ENCODE peak calls at places on chromosome 16, in four cellular contexts. C, U, T and D are unnamed samples. For H3K4me1, the result is how much of the 10 kb centered on the place peaks cover.

GRCh38 chr16:89409161-89409711 is 81.1 kb downstream of the ANKRD11 start:
- DNase-seq in C (no peak), U (no peak), T (no peak), D (no peak)

GRCh38 chr16:46974352-46974751 is 878 bp upstream of the DNAJA2 start:
- DNase-seq in C (no peak), U (peak), T (no peak), D (peak)

GRCh38 chr16:75104836-75105235 is 11.7 kb downstream of the LDHD start:
- DNase-seq in C (no peak), U (no peak), T (no peak), D (no peak)

GRCh38 chr16:88769617-88770458 is 15.2 kb downstream of the PIEZO1 start:
- DNase-seq in C (no peak), U (no peak), T (no peak), D (peak)

GRCh38 chr16:63289834-63290460 is 1253.7 kb upstream of the CDH8 start:
- DNase-seq in C (no peak), U (peak), T (peak), D (peak)

GRCh38 chr16:7763111-7763510 is 430.5 kb downstream of the RBFOX1 start:
- DNase-seq in C (no peak), U (no peak), T (no peak), D (no peak)

GRCh38 chr16:86078121-86078600 is 179.2 kb downstream of the IRF8 start:
- DNase-seq in C (no peak), U (no peak), T (no peak), D (no peak)

GRCh38 chr16:50509521-50510341 is 38.5 kb upstream of the NKD1 start:
- DNase-seq in C (no peak), U (peak), T (no peak), D (no peak)

GRCh38 chr16:49700222-49700927 is 155.5 kb downstream of the ZNF423 start:
- DNase-seq in C (no peak), U (no peak), T (peak), D (no peak)

GRCh38 chr16:73033271-73033998 is 14.5 kb downstream of the ZFHX3 start:
- DNase-seq in C (no peak), U (no peak), T (no peak), D (no peak)

GRCh38 chr16:69324013-69324531 is 6.3 kb downstream of the PDF start:
- DNase-seq in C (no peak), U (no peak), T (no peak), D (no peak)
- H3K4me1 ChIP-seq in C (under half), U (half or more), T (under half), D (under half)

GRCh38 chr16:14087590-14088154 is 16.6 kb downstream of the MRTFB start:
- DNase-seq in C (no peak), U (no peak), T (no peak), D (no peak)
- H3K4me3 ChIP-seq in C (no peak), U (peak), T (no peak), D (no peak)

GRCh38 chr16:29154676-29155121 is 169.8 kb downstream of the LAT start:
- DNase-seq in C (no peak), U (no peak), T (no peak), D (no peak)
- H3K4me1 ChIP-seq in C (under half), U (half or more), T (under half), D (under half)

GRCh38 chr16:638836-639235 is 2.7 kb upstream of the METTL26 start:
- DNase-seq in C (no peak), U (no peak), T (no peak), D (no peak)
- H3K4me3 ChIP-seq in C (no peak), U (no peak), T (no peak), D (no peak)

DNA sequence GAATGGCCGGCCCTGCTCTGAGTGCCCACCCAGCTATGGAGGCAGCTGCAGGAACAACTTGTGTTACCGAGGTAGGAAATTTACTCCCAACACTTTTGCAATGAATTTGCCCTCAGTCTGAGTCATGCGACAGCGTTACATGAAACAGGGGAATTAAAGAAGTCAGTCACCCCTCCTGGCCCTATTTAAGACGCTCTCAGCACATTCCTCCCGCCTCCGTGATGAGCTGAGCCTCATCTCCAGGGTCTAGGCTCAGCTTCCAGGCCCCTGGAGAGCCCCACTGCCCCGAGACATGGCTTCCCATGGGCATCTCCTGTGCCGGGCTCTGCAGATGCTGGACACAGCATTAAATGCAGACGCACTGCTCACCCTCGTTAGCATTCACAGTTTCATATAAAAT is 35.0 kb downstream of the CRISPLD2 start:
- DNase-seq in C (no peak), U (no peak), T (no peak), D (no peak)
- H3K4me1 ChIP-seq in C (under half), U (under half), T (under half), D (under half)